ENCODE peak calls at places on chromosomes 16 and 17, in five cellular contexts. Y is thoracic aorta, A is small intestine, G is adrenal gland, B is aorta. O is an unnamed sample.

GRCh38 chr17:29769225-29769624 is 146.5 kb upstream of the CORO6 start:
- DNase-seq in B (no peak), A (no peak), G (no peak), Y (no peak), O (no peak)

GRCh38 chr16:85334718-85335583 is 222.7 kb upstream of the CIBAR2 start:
- DNase-seq in A (peak; percentile 96), G (no peak), Y (no peak), B (no peak), O (no peak)

GRCh38 chr17:20948984-20949777 is 93.6 kb downstream of the USP22 start:
- DNase-seq in A (no peak), B (no peak), G (no peak), Y (no peak), O (no peak)

GRCh38 chr17:45101883-45102811 is 30.2 kb downstream of the PLCD3 start:
- DNase-seq in Y (no peak), A (no peak), G (peak; percentile 80), B (no peak), O (no peak)

GRCh38 chr17:63998721-63999679 is 849 bp downstream of the PRR29 start:
- DNase-seq in A (no peak), Y (no peak), B (peak; percentile 74), G (peak; percentile 48), O (no peak)

GRCh38 chr16:53055603-53056527 is 1.1 kb downstream of the CHD9 start:
- DNase-seq in B (no peak), Y (no peak), A (peak; percentile 81), G (peak; percentile 80), O (peak; percentile 51)

GRCh38 chr16:4489030-4489429 is 12.8 kb downstream of the HMOX2 start:
- DNase-seq in B (no peak), G (no peak), A (no peak), Y (no peak), O (no peak)

GRCh38 chr16:11234884-11235702 is 20.9 kb downstream of the SOCS1 start:
- DNase-seq in G (no peak), A (peak; percentile 46), Y (no peak), B (no peak), O (no peak)

GRCh38 chr17:61340431-61340830 is 59.2 kb upstream of the TBX2 start:
- DNase-seq in B (no peak), G (no peak), A (no peak), Y (no peak), O (no peak)

GRCh38 chr17:40065041-40065770 is 2.4 kb downstream of the THRA start:
- DNase-seq in Y (no peak), G (peak; percentile 73), A (peak; percentile 36), B (peak; percentile 80), O (no peak)

GRCh38 chr17:35738519-35739133 is 7.2 kb downstream of the RASL10B start:
- DNase-seq in G (no peak), B (no peak), Y (no peak), A (no peak), O (no peak)

GRCh38 chr17:72342582-72343527 is 222.0 kb downstream of the SOX9 start:
- DNase-seq in A (no peak), Y (no peak), G (no peak), B (peak; percentile 77), O (no peak)

GRCh38 chr16:87636050-87636684 is 33.9 kb downstream of the JPH3 start:
- DNase-seq in B (peak; percentile 93), A (peak; percentile 80), Y (peak; percentile 55), G (peak; percentile 92), O (peak; percentile 77)

GRCh38 chr17:5695480-5695879 is 111.2 kb upstream of the NLRP1 start:
- DNase-seq in Y (no peak), B (no peak), A (no peak), G (no peak), O (no peak)

GRCh38 chr17:42378597-42379594 is 9.3 kb downstream of the STAT3 start:
- DNase-seq in Y (no peak), G (peak; percentile 45), B (no peak), A (peak; percentile 72), O (no peak)

GRCh38 chr16:20901441-20902112 is 1.0 kb downstream of the LYRM1 start:
- DNase-seq in Y (no peak), A (peak; percentile 42), G (peak; percentile 82), B (no peak), O (peak; percentile 48)

GRCh38 chr17:83200231-83200699 is 120.9 kb downstream of the METRNL start:
- DNase-seq in G (peak; percentile 77), Y (peak; percentile 45), B (peak; percentile 92), A (peak; percentile 12), O (peak; percentile 37)

GRCh38 chr17:82529914-82530300 is 10.4 kb downstream of the FOXK2 start:
- DNase-seq in Y (no peak), B (no peak), G (no peak), A (no peak), O (no peak)

GRCh38 chr16:3479654-3480216 is 15.6 kb downstream of the C16orf90 start:
- DNase-seq in B (no peak), A (no peak), Y (no peak), G (no peak), O (no peak)

GRCh38 chr16:3482659-3483241 is 12.5 kb downstream of the C16orf90 start:
- DNase-seq in A (no peak), B (peak; percentile 51), Y (no peak), G (no peak), O (no peak)

GRCh38 chr16:3481696-3482658 is 13.3 kb downstream of the C16orf90 start:
- DNase-seq in B (no peak), Y (no peak), G (no peak), A (no peak), O (no peak)

GRCh38 chr16:3478242-3478925 is 16.9 kb downstream of the C16orf90 start:
- DNase-seq in B (no peak), Y (no peak), A (no peak), G (no peak), O (no peak)

GRCh38 chr16:3480901-3481695 is 14.2 kb downstream of the C16orf90 start:
- DNase-seq in Y (no peak), B (no peak), A (no peak), G (no peak), O (no peak)
- H3K36me3 ChIP-seq in Y (peaks cover 62% of the 10 kb centered on the region), B (no peaks in the 10 kb centered on the region), A (peaks cover 22% of the 10 kb centered on the region), G (peaks cover 73% of the 10 kb centered on the region), O (peaks cover 62% of the 10 kb centered on the region)

GRCh38 chr17:38587956-38588771 is 17.6 kb downstream of the SRCIN1 start:
- DNase-seq in G (no peak), A (no peak), Y (no peak), B (no peak), O (no peak)
- H3K4me3 ChIP-seq in G (no peak overlapping the region), A (no peak overlapping the region), Y (no peak overlapping the region), B (no peak overlapping the region), O (no peak overlapping the region)

GRCh38 chr16:1313721-1314120 is 4.3 kb downstream of the UBE2I start:
- DNase-seq in B (peak; percentile 75), G (no peak), Y (no peak), A (no peak), O (no peak)

GRCh38 chr16:1312903-1313302 is 3.5 kb downstream of the UBE2I start:
- DNase-seq in A (no peak), Y (no peak), G (no peak), B (no peak), O (no peak)

GRCh38 chr16:1315081-1316032 is 5.9 kb downstream of the UBE2I start:
- DNase-seq in A (no peak), Y (no peak), G (no peak), B (no peak), O (no peak)

GRCh38 chr16:1316033-1316405 is 6.6 kb downstream of the UBE2I start:
- DNase-seq in Y (no peak), G (no peak), B (no peak), A (no peak), O (no peak)

DNA sequence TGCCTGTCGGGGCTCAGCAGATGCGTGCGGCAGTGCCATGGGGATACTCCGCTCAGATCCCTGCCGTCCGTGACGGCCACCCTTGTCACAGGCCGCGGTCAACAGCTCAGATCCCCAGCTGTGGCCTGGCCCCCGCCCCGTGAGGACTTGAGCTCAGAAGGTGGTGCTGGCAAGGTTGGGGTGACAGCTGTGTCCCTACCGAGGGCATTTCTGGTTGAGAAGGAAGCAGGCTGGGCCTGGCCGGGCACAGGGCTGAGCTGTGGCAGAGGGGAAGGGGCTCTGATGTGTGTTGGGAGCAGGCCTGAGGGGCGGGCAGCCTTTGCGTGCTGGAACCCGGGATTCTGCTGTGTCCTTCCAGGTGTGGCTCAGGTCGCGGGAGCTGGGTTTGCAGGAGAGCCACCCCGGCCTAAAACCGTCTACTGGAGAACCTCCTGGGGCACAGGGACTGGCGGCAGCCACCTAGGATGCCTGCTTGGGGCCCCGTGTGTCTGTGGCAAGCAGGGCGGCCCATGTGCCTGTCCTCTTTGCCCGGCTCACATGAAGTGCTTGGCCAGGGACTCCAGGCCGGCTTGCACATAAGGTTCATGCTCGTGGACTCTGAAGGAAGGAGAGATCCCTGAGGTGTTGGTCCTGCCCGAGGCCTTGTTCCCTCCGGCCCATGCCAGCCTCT is 5.1 kb downstream of the UBE2I start:
- DNase-seq in G (no peak), Y (no peak), A (no peak), B (no peak), O (no peak)
- H3K36me3 ChIP-seq in G (peaks cover 67% of the 10 kb centered on the region), Y (peaks cover 58% of the 10 kb centered on the region), A (peaks cover 20% of the 10 kb centered on the region), B (no peaks in the 10 kb centered on the region), O (peaks cover 88% of the 10 kb centered on the region)

GRCh38 chr17:73901661-73902415 is 257.6 kb upstream of the SDK2 start:
- DNase-seq in G (peak; percentile 56), A (peak; percentile 62), Y (no peak), B (no peak), O (no peak)
- H3K4me3 ChIP-seq in G (peak overlapping the region; percentile 42), A (peak overlapping the region; percentile 10), Y (peak overlapping the region; percentile 65), B (no peak overlapping the region), O (no peak overlapping the region)

DNA sequence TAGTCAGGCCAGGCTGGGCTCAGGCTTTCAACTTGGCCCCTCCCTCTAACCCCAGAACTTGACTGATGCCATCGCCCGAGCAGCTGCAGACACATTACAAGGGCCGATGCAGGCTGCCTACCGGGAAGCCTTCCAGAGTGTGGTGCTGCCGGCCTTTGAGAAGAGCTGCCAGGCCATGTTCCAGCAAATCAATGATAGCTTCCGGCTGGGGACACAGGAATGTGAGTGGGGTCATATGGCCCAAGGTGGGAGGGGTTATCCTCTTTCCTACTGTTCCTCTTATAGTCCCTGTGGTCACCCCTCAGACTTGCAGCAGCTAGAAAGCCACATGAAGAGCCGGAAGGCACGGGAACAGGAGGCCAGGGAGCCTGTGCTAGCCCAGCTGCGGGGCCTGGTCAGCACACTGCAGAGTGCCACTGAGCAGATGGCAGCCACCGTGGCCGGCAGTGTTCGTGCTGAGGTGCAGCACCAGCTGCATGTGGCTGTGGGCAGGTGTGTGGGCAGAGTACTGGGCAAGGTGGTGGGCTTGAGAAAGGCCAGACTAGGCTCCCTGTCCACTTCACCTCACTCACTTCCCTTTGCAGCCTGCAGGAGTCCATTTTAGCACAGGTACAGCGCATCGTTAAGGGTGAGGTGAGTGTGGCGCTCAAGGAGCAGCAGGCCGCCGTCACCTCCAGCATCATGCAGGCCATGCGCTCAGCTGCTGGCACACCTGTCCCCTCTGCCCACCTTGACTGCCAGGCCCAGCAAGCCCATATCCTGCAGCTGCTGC is 2.1 kb upstream of the NRN1L start:
- DNase-seq in A (no peak), Y (no peak), G (peak; percentile 82), B (no peak), O (no peak)
- H3K36me3 ChIP-seq in A (peaks cover 46% of the 10 kb centered on the region), Y (peaks cover 52% of the 10 kb centered on the region), G (peaks cover 72% of the 10 kb centered on the region), B (no peaks in the 10 kb centered on the region), O (peaks cover 15% of the 10 kb centered on the region)